ENCODE peak calls at places on chromosomes 2 and 18, in five cellular contexts. C is H9, M is H1, V is mesendoderm, I is trophoblast cell. X is an unnamed sample.

GRCh38 chr18:55401638-55402191 is 186.3 kb downstream of the TCF4 start:
- DNase-seq in V (peak; percentile 96), M (no peak), C (peak; percentile 69), I (peak; percentile 72), X (peak; percentile 38)

GRCh38 chr2:42881732-42882131 is 89.3 kb upstream of the HAAO start:
- DNase-seq in M (no peak), V (no peak), I (no peak), C (no peak), X (no peak)

GRCh38 chr2:197883354-197884032 is 79.1 kb downstream of the PLCL1 start:
- DNase-seq in I (no peak), V (no peak), M (no peak), C (no peak), X (no peak)

GRCh38 chr2:101001713-101002561 is at the start of gene RPL31:
- DNase-seq in V (peak; percentile 99), C (peak; percentile 97), M (peak; percentile 96), I (peak; percentile 95), X (peak; percentile 88)

GRCh38 chr2:231708773-231709635 is 679 bp downstream of the PTMA start:
- DNase-seq in I (peak; percentile 68), V (peak; percentile 51), M (peak; percentile 50), C (no peak), X (no peak)

GRCh38 chr2:111883661-111884591 is at the start of gene ANAPC1:
- DNase-seq in C (peak; percentile 87), M (peak; percentile 93), I (peak; percentile 85), V (peak; percentile 93), X (peak; percentile 77)

GRCh38 chr2:109242654-109243331 is 113.8 kb downstream of the SH3RF3 start:
- DNase-seq in I (peak; percentile 58), M (no peak), C (no peak), V (no peak), X (no peak)

GRCh38 chr18:2910261-2910660 is 63.5 kb downstream of the EMILIN2 start:
- DNase-seq in V (no peak), M (no peak), I (no peak), C (no peak), X (no peak)

GRCh38 chr2:74461187-74462053 is 3.2 kb downstream of the WBP1 start:
- DNase-seq in V (peak; percentile 70), I (no peak), M (peak; percentile 78), C (peak; percentile 71), X (no peak)

GRCh38 chr18:12005542-12006487 is 24.5 kb downstream of the IMPA2 start:
- DNase-seq in V (no peak), M (no peak), I (no peak), C (no peak), X (no peak)

GRCh38 chr18:51082571-51083264 is 52.7 kb downstream of the SMAD4 start:
- DNase-seq in C (no peak), M (no peak), I (peak; percentile 31), V (peak; percentile 27), X (no peak)

GRCh38 chr2:119252186-119253113 is 28.8 kb downstream of the STEAP3 start:
- DNase-seq in V (peak; percentile 20), M (no peak), I (peak; percentile 74), C (peak; percentile 15), X (no peak)

GRCh38 chr2:50649626-50650397 is 382.1 kb downstream of the NRXN1 start:
- DNase-seq in V (no peak), M (no peak), I (no peak), C (no peak), X (no peak)

GRCh38 chr2:26086155-26086634 is 52.3 kb downstream of the RAB10 start:
- DNase-seq in M (no peak), V (no peak), I (no peak), C (no peak), X (no peak)

GRCh38 chr2:12416600-12416999 is 300.1 kb upstream of the TRIB2 start:
- DNase-seq in C (no peak), V (peak; percentile 39), I (peak; percentile 6), M (no peak), X (no peak)

GRCh38 chr2:191128172-191128910 is 22.5 kb downstream of the STAT4 start:
- DNase-seq in C (no peak), V (no peak), M (no peak), I (no peak), X (no peak)

GRCh38 chr2:136424112-136424511 is 306.2 kb upstream of the CXCR4 start:
- DNase-seq in I (no peak), C (no peak), M (no peak), V (no peak), X (no peak)

GRCh38 chr2:40123746-40124145 is 328.1 kb downstream of the SLC8A1 start:
- DNase-seq in C (no peak), V (no peak), M (no peak), I (no peak), X (no peak)

GRCh38 chr18:23712445-23712844 is 23.2 kb downstream of the LAMA3 start:
- DNase-seq in C (no peak), I (peak; percentile 87), M (no peak), V (no peak), X (no peak)

GRCh38 chr18:40380657-40381441 is 1574.2 kb upstream of the PIK3C3 start:
- DNase-seq in C (no peak), I (peak; percentile 30), V (no peak), M (no peak), X (no peak)

GRCh38 chr2:174615951-174616436 is 18.4 kb upstream of the WIPF1 start:
- DNase-seq in M (no peak), I (no peak), C (no peak), V (no peak), X (no peak)

GRCh38 chr2:150732064-150732463 is 244.6 kb upstream of the RND3 start:
- DNase-seq in I (no peak), C (no peak), V (peak; percentile 14), M (no peak), X (no peak)

GRCh38 chr2:128366746-128367511 is 48.3 kb upstream of the HS6ST1 start:
- DNase-seq in M (no peak), V (no peak), C (no peak), I (no peak), X (no peak)

GRCh38 chr2:11822746-11823411 is 76.4 kb downstream of the LPIN1 start:
- DNase-seq in M (no peak), V (no peak), C (no peak), I (peak; percentile 78), X (no peak)

GRCh38 chr18:3726241-3726951 is 276.4 kb downstream of the TGIF1 start:
- DNase-seq in V (no peak), C (no peak), I (no peak), M (no peak), X (no peak)

GRCh38 chr2:211599146-211599545 is 939.5 kb downstream of the ERBB4 start:
- DNase-seq in I (no peak), C (no peak), M (no peak), V (no peak), X (no peak)

GRCh38 chr2:38274286-38275276 is 102.5 kb downstream of the ATL2 start:
- DNase-seq in I (peak; percentile 89), M (no peak), V (peak; percentile 83), C (no peak), X (peak; percentile 57)

GRCh38 chr2:217954971-217955740 is 47.6 kb downstream of the TNS1 start:
- DNase-seq in V (no peak), C (no peak), I (peak; percentile 45), M (no peak), X (no peak)
- H2BK120ac ChIP-seq in V (no peak overlapping the region), C (no peak overlapping the region), I (no peak overlapping the region), M (no peak overlapping the region), X (peak overlapping the region; percentile 22)

GRCh38 chr2:217420868-217421267 is 561.0 kb upstream of the TNP1 start:
- DNase-seq in C (no peak), V (no peak), I (no peak), M (no peak), X (no peak)
- H2BK120ac ChIP-seq in C (no peak overlapping the region), V (no peak overlapping the region), I (no peak overlapping the region), M (no peak overlapping the region), X (no peak overlapping the region)

GRCh38 chr2:56369316-56369715 is 185.5 kb downstream of the CCDC85A start:
- DNase-seq in M (no peak), I (no peak), V (peak; percentile 16), C (no peak), X (no peak)

GRCh38 chr2:56361844-56362243 is 178.1 kb downstream of the CCDC85A start:
- DNase-seq in C (no peak), M (no peak), V (no peak), I (no peak), X (no peak)

GRCh38 chr2:56364902-56365301 is 181.1 kb downstream of the CCDC85A start:
- DNase-seq in C (no peak), I (no peak), M (no peak), V (no peak), X (no peak)
- H2BK120ac ChIP-seq in C (no peak overlapping the region), I (no peak overlapping the region), M (no peak overlapping the region), V (no peak overlapping the region), X (no peak overlapping the region)

DNA sequence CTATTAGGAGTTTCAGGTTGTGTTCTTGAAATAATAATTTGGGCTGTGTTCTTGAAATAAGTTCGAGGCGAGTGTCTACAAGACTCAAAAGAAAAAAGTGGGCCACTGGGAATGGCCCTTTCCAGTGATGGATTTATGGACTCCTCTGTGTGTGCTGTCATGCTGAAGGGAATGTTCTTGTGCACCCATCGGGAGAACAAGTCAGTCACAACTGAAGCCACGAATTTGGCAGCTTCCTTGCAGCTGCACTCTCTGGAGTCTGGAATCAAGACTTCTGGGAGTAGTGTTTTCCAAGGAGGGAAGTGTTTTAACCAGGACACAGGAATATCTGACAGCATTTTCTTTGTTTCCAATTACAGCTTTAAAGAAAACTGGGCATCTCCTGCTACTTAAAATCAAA is 610 bp downstream of the SLC14A1 start:
- DNase-seq in C (no peak), M (no peak), I (no peak), V (no peak), X (no peak)
- H2BK120ac ChIP-seq in C (no peak overlapping the region), M (no peak overlapping the region), I (no peak overlapping the region), V (no peak overlapping the region), X (no peak overlapping the region)

GRCh38 chr18:68441241-68441640 is 273.7 kb downstream of the TMX3 start:
- DNase-seq in C (no peak), V (no peak), I (no peak), M (no peak), X (no peak)
- H2BK120ac ChIP-seq in C (no peak overlapping the region), V (no peak overlapping the region), I (no peak overlapping the region), M (no peak overlapping the region), X (no peak overlapping the region)

X was measured in neuronal stem cell.